ENCODE peak calls at places on chromosomes 6 and 20, in eight cellular contexts. U is epithelial cell of esophagus; R is AG10803; Y is skeletal muscle cell; Q is body of pancreas; G is CD8-positive, alpha-beta T cell; A is upper lobe of right lung; N is HFF-Myc. W is an unnamed sample.

GRCh38 chr6:161908872-161909271 is 635.0 kb upstream of the AGPAT4 start:
- DNase-seq in U (no peak), R (no peak), Y (no peak), Q (no peak), G (no peak), A (no peak), N (no peak), W (no peak)

GRCh38 chr6:141252828-141253608 is 879.7 kb upstream of the GJE1 start:
- DNase-seq in U (no peak), R (peak; percentile 58), Y (peak; percentile 49), Q (no peak), G (no peak), A (no peak), N (no peak), W (no peak)

GRCh38 chr20:46544576-46544975 is 5.9 kb downstream of the OCSTAMP start:
- DNase-seq in U (peak; percentile 22), R (no peak), Y (no peak), Q (no peak), G (no peak), A (no peak), N (no peak), W (no peak)

GRCh38 chr20:41174373-41174772 is 37.0 kb downstream of the PLCG1 start:
- DNase-seq in U (no peak), R (no peak), Y (no peak), Q (no peak), G (no peak), A (peak; percentile 56), N (no peak), W (no peak)

GRCh38 chr20:58005581-58006345 is 222.7 kb downstream of the ANKRD60 start:
- DNase-seq in U (no peak), R (no peak), Y (no peak), Q (no peak), G (no peak), A (no peak), N (no peak), W (no peak)

GRCh38 chr6:165453395-165453794 is 144.0 kb upstream of the C6orf118 start:
- DNase-seq in U (no peak), R (no peak), Y (no peak), Q (no peak), G (no peak), A (no peak), N (no peak), W (no peak)

GRCh38 chr6:89145461-89145961 is 344 bp upstream of the PM20D2 start:
- DNase-seq in U (peak; percentile 45), R (no peak), Y (no peak), Q (no peak), G (no peak), A (no peak), N (peak; percentile 19), W (peak; percentile 52)

GRCh38 chr6:142686719-142686996 is 258.3 kb downstream of the HIVEP2 start:
- DNase-seq in U (no peak), R (no peak), Y (no peak), Q (no peak), G (no peak), A (no peak), N (no peak), W (no peak)

GRCh38 chr6:105879902-105880547 is 206.1 kb upstream of the PRDM1 start:
- DNase-seq in U (no peak), R (no peak), Y (no peak), Q (no peak), G (no peak), A (peak; percentile 71), N (no peak), W (no peak)

GRCh38 chr6:53300656-53301551 is 47.8 kb downstream of the ELOVL5 start:
- DNase-seq in U (no peak), R (peak; percentile 72), Y (no peak), Q (no peak), G (no peak), A (peak; percentile 66), N (no peak), W (no peak)

GRCh38 chr6:166836785-166837718 is 119.3 kb downstream of the RNASET2 start:
- DNase-seq in U (no peak), R (no peak), Y (no peak), Q (no peak), G (no peak), A (no peak), N (no peak), W (no peak)
- H3K4me3 ChIP-seq in U (no peak overlapping the region), R (no peak overlapping the region), Y (no peak overlapping the region), Q (no peak overlapping the region), G (no peak overlapping the region), A (no peak overlapping the region), N (no peak overlapping the region), W (no peak overlapping the region)

GRCh38 chr6:23301546-23301945 is 732.2 kb downstream of the HDGFL1 start:
- DNase-seq in U (peak; percentile 22), R (no peak), Y (no peak), Q (no peak), G (no peak), A (no peak), N (no peak), W (no peak)
- H3K4me3 ChIP-seq in U (no peak overlapping the region), R (no peak overlapping the region), Y (no peak overlapping the region), Q (no peak overlapping the region), G (no peak overlapping the region), A (no peak overlapping the region), N (no peak overlapping the region), W (no peak overlapping the region)

GRCh38 chr6:83974409-83975050 is 59.0 kb upstream of the MRAP2 start:
- DNase-seq in U (no peak), R (no peak), Y (no peak), Q (no peak), G (no peak), A (no peak), N (no peak), W (no peak)

GRCh38 chr6:83976037-83976755 is 57.4 kb upstream of the MRAP2 start:
- DNase-seq in U (no peak), R (no peak), Y (no peak), Q (no peak), G (no peak), A (no peak), N (no peak), W (no peak)

GRCh38 chr6:83976871-83977270 is 56.7 kb upstream of the MRAP2 start:
- DNase-seq in U (peak; percentile 44), R (no peak), Y (no peak), Q (no peak), G (no peak), A (no peak), N (no peak), W (no peak)

GRCh38 chr6:83978997-83979396 is 54.6 kb upstream of the MRAP2 start:
- DNase-seq in U (no peak), R (no peak), Y (no peak), Q (no peak), G (no peak), A (no peak), N (no peak), W (no peak)

GRCh38 chr6:83978324-83978734 is 55.2 kb upstream of the MRAP2 start:
- DNase-seq in U (no peak), R (peak; percentile 3), Y (no peak), Q (no peak), G (no peak), A (no peak), N (no peak), W (no peak)
- H3K4me3 ChIP-seq in U (no peak overlapping the region), R (no peak overlapping the region), Y (no peak overlapping the region), Q (no peak overlapping the region), G (no peak overlapping the region), A (no peak overlapping the region), N (no peak overlapping the region), W (no peak overlapping the region)

DNA sequence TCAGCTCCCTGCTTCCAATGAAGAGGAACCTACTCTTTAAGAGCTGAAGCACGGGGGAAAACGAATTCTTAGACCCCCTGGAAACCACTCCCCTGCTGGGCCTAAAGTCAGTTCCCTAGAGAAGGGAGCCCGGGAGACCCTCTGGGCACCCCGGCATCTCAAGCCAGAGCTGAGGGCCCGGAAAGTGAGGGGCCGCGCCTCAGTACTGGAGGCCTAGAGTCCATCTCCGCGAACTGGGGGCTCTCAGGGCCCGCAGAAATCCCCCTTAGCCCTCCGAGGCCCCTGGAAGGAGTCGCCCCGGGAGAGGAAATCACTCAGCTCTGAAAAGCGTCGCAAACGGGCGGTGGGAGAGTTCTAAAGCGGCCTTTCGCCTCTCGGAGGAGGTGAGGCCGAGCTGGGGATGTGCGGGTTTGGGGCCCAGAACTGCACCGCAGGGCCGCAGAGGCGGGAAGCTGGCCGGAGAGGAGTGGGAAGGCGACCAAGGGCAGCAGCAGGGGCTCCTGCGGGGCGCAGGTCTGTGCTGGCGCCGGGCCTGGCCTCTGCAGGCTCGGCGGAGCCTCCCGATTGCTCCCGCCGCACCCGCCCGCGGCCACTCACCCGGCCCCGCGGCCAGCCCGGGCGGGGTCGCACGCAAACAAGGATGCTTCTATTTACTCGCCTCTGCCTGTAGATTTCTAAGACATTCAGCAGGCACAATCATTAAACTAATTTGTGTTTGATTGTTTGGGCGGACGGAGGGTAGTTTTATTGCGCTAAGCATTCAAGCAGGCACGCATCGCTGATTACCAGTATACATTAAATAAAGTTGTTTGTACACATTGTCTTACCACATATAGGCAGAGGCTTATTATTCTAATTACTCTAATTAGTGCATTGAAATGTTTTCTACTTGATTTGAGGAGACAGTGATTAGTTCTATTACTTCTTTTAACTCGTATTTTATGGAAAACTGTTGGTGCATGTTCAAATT is 9.2 kb downstream of the POU3F2 start:
- DNase-seq in U (no peak), R (no peak), Y (no peak), Q (no peak), G (no peak), A (no peak), N (no peak), W (no peak)
- H3K4me3 ChIP-seq in U (no peak overlapping the region), R (no peak overlapping the region), Y (no peak overlapping the region), Q (no peak overlapping the region), G (no peak overlapping the region), A (no peak overlapping the region), N (no peak overlapping the region), W (no peak overlapping the region)

DNA sequence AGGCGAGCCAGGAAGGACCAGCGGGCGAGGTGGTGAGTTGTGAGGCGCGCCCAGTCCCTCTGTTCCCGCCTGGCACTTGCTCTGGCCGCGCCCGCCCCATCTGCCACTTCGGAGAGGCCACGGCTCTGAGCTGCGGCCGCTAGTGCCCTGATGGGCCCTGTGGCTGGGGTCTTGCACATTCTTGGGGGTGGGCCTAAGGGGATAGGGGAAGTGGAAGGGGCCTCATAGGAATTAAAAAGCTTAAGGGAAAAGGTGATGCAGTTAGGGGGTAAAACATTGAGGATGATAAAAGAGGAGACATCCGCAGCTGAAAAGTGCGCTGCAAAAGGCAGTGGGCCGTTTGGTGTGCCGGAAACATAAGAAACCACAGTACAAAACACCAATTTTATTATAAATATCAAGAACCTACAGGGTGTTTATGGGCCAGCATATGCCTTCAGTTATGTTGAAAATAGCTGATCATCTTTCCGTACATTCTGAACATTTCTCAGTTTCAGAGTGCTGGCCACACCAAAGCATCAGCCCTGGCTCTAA is 1.1 kb upstream of the PSMB8 start:
- DNase-seq in U (no peak), R (no peak), Y (no peak), Q (no peak), G (no peak), A (no peak), N (no peak), W (no peak)
- H3K4me3 ChIP-seq in U (no peak overlapping the region), R (peak overlapping the region; percentile 91), Y (peak overlapping the region; percentile 69), Q (no peak overlapping the region), G (peak overlapping the region; percentile 99), A (peak overlapping the region; percentile 94), N (peak overlapping the region; percentile 59), W (peak overlapping the region; percentile 76)

W was measured in GM12864.